ENCODE peak calls at places on chromosomes 12 and 14, in nine cellular contexts. Q, S, V, G, O, K, J, Z and H are unnamed samples.

GRCh38 chr14:23006544-23007419 is 3.2 kb downstream of the C14orf93 start:
- DNase-seq in Q (peak), S (peak), V (peak), G (peak), O (peak), K (peak), J (no peak), Z (peak), H (peak)

GRCh38 chr12:128947199-128947598 is 93.9 kb downstream of the GLT1D1 start:
- DNase-seq in Q (no peak), S (no peak), V (no peak), G (no peak), O (no peak), K (no peak), J (no peak), Z (no peak), H (no peak)

GRCh38 chr14:104144911-104145825 is 6.8 kb downstream of the KIF26A start:
- DNase-seq in Q (peak), S (no peak), V (no peak), G (peak), O (no peak), K (no peak), J (no peak), Z (peak), H (no peak)

GRCh38 chr12:47910486-47910885 is 5.7 kb upstream of the VDR start:
- DNase-seq in Q (peak), S (no peak), V (no peak), G (no peak), O (no peak), K (no peak), J (no peak), Z (no peak), H (no peak)

GRCh38 chr12:12779529-12779928 is 5.9 kb upstream of the APOLD1 start:
- DNase-seq in Q (no peak), S (peak), V (no peak), G (no peak), O (peak), K (no peak), J (no peak), Z (no peak), H (no peak)

GRCh38 chr12:43969882-43970281 is 134.0 kb downstream of the TMEM117 start:
- DNase-seq in Q (no peak), S (peak), V (no peak), G (no peak), O (no peak), K (no peak), J (no peak), Z (no peak), H (no peak)

GRCh38 chr14:71187633-71188356 is 280.5 kb downstream of the PCNX1 start:
- DNase-seq in Q (no peak), S (no peak), V (no peak), G (no peak), O (no peak), K (no peak), J (no peak), Z (no peak), H (no peak)

GRCh38 chr14:104143521-104144452 is 5.4 kb downstream of the KIF26A start:
- DNase-seq in Q (peak), S (no peak), V (no peak), G (peak), O (no peak), K (no peak), J (no peak), Z (peak), H (no peak)

GRCh38 chr12:82858534-82858917 is 171.8 kb downstream of the TMTC2 start:
- DNase-seq in Q (no peak), S (no peak), V (no peak), G (no peak), O (no peak), K (no peak), J (no peak), Z (no peak), H (no peak)

GRCh38 chr12:65585648-65586420 is 238.4 kb upstream of the HMGA2 start:
- DNase-seq in Q (no peak), S (no peak), V (no peak), G (no peak), O (no peak), K (no peak), J (no peak), Z (no peak), H (no peak)

GRCh38 chr14:74902941-74903705 is 19.9 kb downstream of the RPS6KL1 start:
- DNase-seq in Q (no peak), S (no peak), V (no peak), G (no peak), O (no peak), K (no peak), J (no peak), Z (no peak), H (no peak)

GRCh38 chr12:84910549-84911241 is 1.9 kb downstream of the SLC6A15 start:
- DNase-seq in Q (no peak), S (peak), V (no peak), G (no peak), O (no peak), K (no peak), J (no peak), Z (no peak), H (no peak)

GRCh38 chr14:24252289-24253124 is 10.1 kb upstream of the TINF2 start:
- DNase-seq in Q (peak), S (no peak), V (no peak), G (no peak), O (no peak), K (no peak), J (no peak), Z (no peak), H (no peak)

GRCh38 chr14:57884175-57884574 is 18.3 kb upstream of the SLC35F4 start:
- DNase-seq in Q (no peak), S (no peak), V (no peak), G (no peak), O (no peak), K (no peak), J (no peak), Z (no peak), H (no peak)

GRCh38 chr12:121139301-121139700 is 6.6 kb downstream of the P2RX7 start:
- DNase-seq in Q (no peak), S (no peak), V (no peak), G (no peak), O (no peak), K (no peak), J (no peak), Z (no peak), H (no peak)

GRCh38 chr14:32263939-32264567 is 61.0 kb upstream of the RNU6-8 start:
- DNase-seq in Q (no peak), S (no peak), V (no peak), G (no peak), O (no peak), K (no peak), J (no peak), Z (no peak), H (no peak)

GRCh38 chr14:95564060-95564459 is 29.2 kb downstream of the GLRX5 start:
- DNase-seq in Q (no peak), S (peak), V (no peak), G (no peak), O (no peak), K (no peak), J (no peak), Z (peak), H (no peak)

GRCh38 chr12:93140801-93141200 is 211.7 kb upstream of the EEA1 start:
- DNase-seq in Q (no peak), S (no peak), V (no peak), G (no peak), O (no peak), K (no peak), J (no peak), Z (no peak), H (no peak)

GRCh38 chr14:104864267-104865068 is 600 bp upstream of the CEP170B start:
- DNase-seq in Q (peak), S (no peak), V (peak), G (no peak), O (peak), K (no peak), J (no peak), Z (peak), H (no peak)

GRCh38 chr14:86420131-86420530 is 890.2 kb downstream of the FLRT2 start:
- DNase-seq in Q (no peak), S (no peak), V (no peak), G (no peak), O (no peak), K (no peak), J (no peak), Z (no peak), H (no peak)

GRCh38 chr12:6534158-6534913 is at the start of gene GAPDH:
- DNase-seq in Q (peak), S (peak), V (peak), G (peak), O (peak), K (peak), J (no peak), Z (peak), H (no peak)

GRCh38 chr12:26863515-26863914 is 30.5 kb upstream of the ITPR2 start:
- DNase-seq in Q (no peak), S (no peak), V (no peak), G (no peak), O (no peak), K (no peak), J (no peak), Z (no peak), H (no peak)

GRCh38 chr14:38910092-38910491 is 192.9 kb downstream of the SEC23A start:
- DNase-seq in Q (no peak), S (no peak), V (no peak), G (no peak), O (no peak), K (no peak), J (no peak), Z (no peak), H (no peak)

GRCh38 chr12:69512820-69513219 is 42.6 kb downstream of the FRS2 start:
- DNase-seq in Q (no peak), S (no peak), V (no peak), G (no peak), O (no peak), K (no peak), J (no peak), Z (no peak), H (no peak)

GRCh38 chr14:102071283-102071998 is 15.4 kb downstream of the HSP90AA1 start:
- DNase-seq in Q (no peak), S (peak), V (no peak), G (no peak), O (no peak), K (no peak), J (no peak), Z (no peak), H (no peak)

GRCh38 chr14:63266106-63266505 is 52.6 kb downstream of the GPHB5 start:
- DNase-seq in Q (no peak), S (peak), V (no peak), G (no peak), O (no peak), K (no peak), J (no peak), Z (no peak), H (no peak)

GRCh38 chr12:115710104-115710564 is 567.4 kb downstream of the MED13L start:
- DNase-seq in Q (no peak), S (peak), V (no peak), G (peak), O (peak), K (no peak), J (no peak), Z (peak), H (no peak)

GRCh38 chr12:82174936-82175335 is 183.3 kb downstream of the CCDC59 start:
- DNase-seq in Q (no peak), S (no peak), V (no peak), G (peak), O (no peak), K (no peak), J (no peak), Z (no peak), H (no peak)

GRCh38 chr12:39824505-39825198 is 205.0 kb upstream of the ABCD2 start:
- DNase-seq in Q (no peak), S (no peak), V (no peak), G (no peak), O (no peak), K (no peak), J (no peak), Z (no peak), H (no peak)

GRCh38 chr14:57983235-57983634 is 117.3 kb upstream of the SLC35F4 start:
- DNase-seq in Q (no peak), S (no peak), V (no peak), G (no peak), O (no peak), K (no peak), J (no peak), Z (no peak), H (no peak)

GRCh38 chr12:12784911-12785814 is at the start of gene APOLD1:
- DNase-seq in Q (peak), S (no peak), V (no peak), G (peak), O (no peak), K (no peak), J (no peak), Z (no peak), H (no peak)

GRCh38 chr12:69621551-69621950 is 10.8 kb upstream of the LRRC10 start:
- DNase-seq in Q (no peak), S (no peak), V (no peak), G (no peak), O (no peak), K (no peak), J (no peak), Z (no peak), H (no peak)

GRCh38 chr14:59358774-59359173 is 106.4 kb downstream of the GPR135 start:
- DNase-seq in Q (no peak), S (no peak), V (no peak), G (no peak), O (no peak), K (no peak), J (no peak), Z (no peak), H (no peak)

GRCh38 chr14:59360923-59361794 is 104.0 kb downstream of the GPR135 start:
- DNase-seq in Q (peak), S (peak), V (peak), G (peak), O (peak), K (no peak), J (no peak), Z (peak), H (no peak)

GRCh38 chr14:59363545-59364226 is 101.5 kb downstream of the GPR135 start:
- DNase-seq in Q (no peak), S (peak), V (no peak), G (no peak), O (no peak), K (no peak), J (no peak), Z (no peak), H (no peak)

GRCh38 chr14:59359451-59360124 is 105.6 kb downstream of the GPR135 start:
- DNase-seq in Q (no peak), S (peak), V (no peak), G (no peak), O (no peak), K (no peak), J (no peak), Z (no peak), H (no peak)

DNA sequence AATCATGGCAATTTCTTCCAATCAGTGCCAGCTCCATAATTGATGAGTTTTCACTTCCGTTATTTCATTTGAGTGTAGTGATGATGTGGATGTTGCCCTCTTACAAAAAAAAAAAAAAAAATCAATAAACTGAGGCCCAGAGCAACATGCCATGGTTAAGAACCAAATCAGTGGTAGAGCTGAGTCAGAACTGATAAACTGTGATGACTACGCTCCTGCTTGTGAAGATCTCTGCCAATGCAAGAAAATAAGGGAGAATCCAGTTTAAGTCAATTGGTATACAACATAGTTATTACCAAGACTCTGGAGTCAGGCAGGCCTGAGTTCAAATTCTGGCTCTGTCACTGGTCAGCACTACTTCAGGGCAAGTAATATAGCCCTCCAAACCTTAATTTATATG is 102.6 kb downstream of the GPR135 start:
- DNase-seq in Q (no peak), S (peak), V (no peak), G (no peak), O (no peak), K (no peak), J (no peak), Z (no peak), H (no peak)
- H3K27ac ChIP-seq in Q (no peak), S (no peak), V (no peak), G (no peak), O (peak), K (no peak), J (no peak), Z (no peak), H (no peak)

GRCh38 chr14:96747006-96747405 is 50.2 kb upstream of the VRK1 start:
- DNase-seq in Q (no peak), S (no peak), V (no peak), G (peak), O (no peak), K (no peak), J (no peak), Z (no peak), H (no peak)

GRCh38 chr14:96746101-96746500 is 51.1 kb upstream of the VRK1 start:
- DNase-seq in Q (no peak), S (no peak), V (no peak), G (peak), O (no peak), K (no peak), J (no peak), Z (no peak), H (no peak)

GRCh38 chr14:96745500-96746051 is 51.6 kb upstream of the VRK1 start:
- DNase-seq in Q (no peak), S (no peak), V (no peak), G (peak), O (no peak), K (no peak), J (no peak), Z (no peak), H (no peak)

GRCh38 chr14:96748371-96748770 is 48.8 kb upstream of the VRK1 start:
- DNase-seq in Q (no peak), S (no peak), V (no peak), G (peak), O (no peak), K (no peak), J (no peak), Z (no peak), H (no peak)

GRCh38 chr14:96747608-96748007 is 49.6 kb upstream of the VRK1 start:
- DNase-seq in Q (no peak), S (no peak), V (no peak), G (peak), O (no peak), K (no peak), J (no peak), Z (no peak), H (no peak)
- H3K4me3 ChIP-seq in Q (no peak), S (no peak), V (no peak), G (no peak), O (no peak), K (no peak), J (no peak), Z (no peak), H (no peak)

GRCh38 chr14:54772451-54772881 is 130.2 kb downstream of the GCH1 start:
- DNase-seq in Q (no peak), S (peak), V (no peak), G (no peak), O (peak), K (no peak), J (no peak), Z (no peak), H (no peak)

GRCh38 chr14:54771411-54772027 is 131.1 kb downstream of the GCH1 start:
- DNase-seq in Q (no peak), S (no peak), V (no peak), G (no peak), O (no peak), K (no peak), J (no peak), Z (no peak), H (no peak)

GRCh38 chr14:54767450-54767849 is 135.2 kb downstream of the GCH1 start:
- DNase-seq in Q (peak), S (no peak), V (no peak), G (no peak), O (no peak), K (no peak), J (no peak), Z (no peak), H (no peak)

GRCh38 chr14:54768501-54768900 is 134.1 kb downstream of the GCH1 start:
- DNase-seq in Q (no peak), S (peak), V (no peak), G (no peak), O (no peak), K (no peak), J (no peak), Z (no peak), H (no peak)

DNA sequence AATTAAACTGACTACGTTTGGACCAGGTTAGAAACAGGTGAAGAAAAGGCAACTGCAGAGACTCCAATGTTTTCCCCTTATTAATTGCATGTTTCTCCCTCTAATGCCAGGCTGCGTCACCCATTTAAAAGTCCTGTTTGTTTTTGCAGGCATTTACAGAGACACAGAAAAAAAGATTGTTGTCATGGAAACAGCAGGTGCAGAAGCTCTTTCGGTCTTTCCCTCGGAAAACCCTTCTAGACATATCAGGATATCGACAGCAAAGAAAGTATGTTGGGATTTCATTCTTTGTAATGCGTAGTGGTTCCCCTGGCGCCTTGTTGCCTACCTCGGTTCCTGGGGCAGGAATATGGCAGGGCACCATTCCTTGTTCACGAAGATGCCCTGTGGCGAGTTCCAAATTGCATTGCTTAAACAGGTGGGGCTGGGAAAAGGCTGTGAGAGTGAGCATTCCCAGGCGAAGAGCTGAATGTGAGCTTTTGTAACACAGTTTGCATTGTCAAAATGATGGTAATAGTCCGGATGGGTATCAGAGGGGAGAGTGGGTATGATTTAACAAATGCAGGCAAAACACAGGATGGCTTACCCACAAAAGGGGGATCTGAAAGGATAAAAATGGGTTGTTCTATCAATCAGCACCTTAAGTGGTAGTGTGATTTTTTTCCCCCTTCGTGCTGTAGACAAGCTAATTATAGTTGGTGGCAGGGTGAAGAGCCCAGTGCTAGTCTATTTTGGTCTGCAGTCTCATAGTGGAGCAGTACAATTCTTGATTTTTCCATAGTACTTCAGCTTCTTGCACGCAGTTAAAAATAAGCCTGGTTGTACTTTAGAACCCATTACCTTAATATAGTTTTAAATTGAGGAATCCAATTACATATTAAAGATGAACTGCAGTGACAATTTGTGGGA is 132.4 kb downstream of the GCH1 start:
- DNase-seq in Q (no peak), S (no peak), V (no peak), G (no peak), O (no peak), K (no peak), J (no peak), Z (no peak), H (no peak)
- H3K27ac ChIP-seq in Q (peak), S (no peak), V (no peak), G (no peak), O (no peak), K (no peak), J (no peak), Z (peak), H (no peak)

GRCh38 chr14:30177776-30178175 is 250.1 kb upstream of the PRKD1 start:
- DNase-seq in Q (no peak), S (no peak), V (no peak), G (no peak), O (no peak), K (no peak), J (no peak), Z (no peak), H (no peak)

GRCh38 chr14:30180219-30180618 is 252.6 kb upstream of the PRKD1 start:
- DNase-seq in Q (no peak), S (peak), V (no peak), G (no peak), O (no peak), K (no peak), J (no peak), Z (no peak), H (no peak)

DNA sequence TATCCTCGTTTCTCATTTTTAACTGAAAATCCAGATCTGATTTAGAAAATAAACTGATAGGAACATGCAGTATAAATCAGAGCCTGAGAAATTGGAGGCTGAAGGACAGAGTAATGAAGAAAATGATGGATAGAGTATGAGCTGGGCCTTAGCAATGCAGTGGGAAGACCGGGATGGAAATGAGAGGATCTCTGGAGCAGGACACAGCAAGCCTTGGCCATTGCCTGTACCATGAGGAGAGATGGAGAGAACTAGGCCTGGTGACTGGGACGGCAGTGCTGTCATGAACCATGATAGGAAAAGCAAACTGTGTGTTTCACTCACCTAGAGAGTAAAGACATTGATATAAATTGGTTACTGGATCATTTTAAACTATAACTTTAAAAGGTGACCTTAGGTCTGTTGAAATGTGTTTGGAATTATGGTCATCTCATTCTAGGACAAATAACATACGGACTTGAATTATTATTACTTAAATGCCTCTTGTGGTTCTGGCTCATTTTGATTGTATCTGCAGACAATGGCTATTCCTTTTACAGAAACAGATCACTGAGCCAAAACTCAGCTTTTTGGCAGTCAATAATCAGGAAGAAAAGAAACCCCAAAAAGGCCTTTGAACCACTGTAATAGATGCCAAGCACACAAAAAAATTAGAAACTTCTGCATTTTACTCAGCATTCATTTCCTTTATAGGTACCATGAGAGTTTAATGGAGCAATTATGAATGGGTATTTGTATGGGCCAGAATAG is 251.9 kb upstream of the PRKD1 start:
- DNase-seq in Q (no peak), S (peak), V (no peak), G (no peak), O (no peak), K (no peak), J (no peak), Z (no peak), H (no peak)
- H3K4me3 ChIP-seq in Q (no peak), S (no peak), V (no peak), G (no peak), O (no peak), K (no peak), J (no peak), Z (no peak), H (no peak)